ENCODE peak calls at places on chromosome 1, in nine cellular contexts. One of them, this sample, is unnamed.

GRCh38 chr1:1593834-1594601 is 5.9 kb downstream of the FNDC10 start:
- DNase-seq in esophagus squamous epithelium: no peak
- DNase-seq in neural progenitor cell: no peak
- DNase-seq in left ventricle myocardium inferior: no peak
- DNase-seq in thoracic aorta: no peak
- DNase-seq in tibial artery: no peak
- DNase-seq in foreskin keratinocyte: no peak
- DNase-seq in uterus: no peak
- DNase-seq in colonic mucosa: no peak
- DNase-seq in this sample: no peak

GRCh38 chr1:6172549-6172948 is 7.6 kb downstream of the CHD5 start:
- DNase-seq in esophagus squamous epithelium: no peak
- DNase-seq in neural progenitor cell: no peak
- DNase-seq in left ventricle myocardium inferior: no peak
- DNase-seq in thoracic aorta: no peak
- DNase-seq in tibial artery: no peak
- DNase-seq in foreskin keratinocyte: no peak
- DNase-seq in uterus: no peak
- DNase-seq in colonic mucosa: no peak
- DNase-seq in this sample: no peak

GRCh38 chr1:1273535-1274298 is at the start of gene UBE2J2:
- DNase-seq in esophagus squamous epithelium: peak; percentile 67
- DNase-seq in neural progenitor cell: peak; percentile 97
- DNase-seq in left ventricle myocardium inferior: peak; percentile 96
- DNase-seq in thoracic aorta: peak; percentile 81
- DNase-seq in tibial artery: peak; percentile 97
- DNase-seq in foreskin keratinocyte: peak; percentile 52
- DNase-seq in uterus: peak; percentile 95
- DNase-seq in colonic mucosa: peak; percentile 94
- DNase-seq in this sample: peak; percentile 95

GRCh38 chr1:91564888-91565700 is 64.4 kb downstream of the CDC7 start:
- DNase-seq in esophagus squamous epithelium: no peak
- DNase-seq in neural progenitor cell: peak; percentile 67
- DNase-seq in left ventricle myocardium inferior: no peak
- DNase-seq in thoracic aorta: no peak
- DNase-seq in tibial artery: no peak
- DNase-seq in foreskin keratinocyte: peak; percentile 96
- DNase-seq in uterus: no peak
- DNase-seq in colonic mucosa: no peak
- DNase-seq in this sample: no peak

GRCh38 chr1:199089393-199090122 is 450.7 kb downstream of the PTPRC start:
- DNase-seq in esophagus squamous epithelium: no peak
- DNase-seq in neural progenitor cell: no peak
- DNase-seq in left ventricle myocardium inferior: no peak
- DNase-seq in thoracic aorta: no peak
- DNase-seq in tibial artery: no peak
- DNase-seq in foreskin keratinocyte: peak; percentile 50
- DNase-seq in uterus: no peak
- DNase-seq in colonic mucosa: no peak
- DNase-seq in this sample: no peak

GRCh38 chr1:109978761-109979488 is 5.6 kb upstream of the AHCYL1 start:
- DNase-seq in esophagus squamous epithelium: no peak
- DNase-seq in neural progenitor cell: no peak
- DNase-seq in left ventricle myocardium inferior: no peak
- DNase-seq in thoracic aorta: no peak
- DNase-seq in tibial artery: no peak
- DNase-seq in foreskin keratinocyte: no peak
- DNase-seq in uterus: no peak
- DNase-seq in colonic mucosa: no peak
- DNase-seq in this sample: no peak

GRCh38 chr1:114758251-114758832 is 558 bp upstream of the CSDE1 start:
- DNase-seq in esophagus squamous epithelium: no peak
- DNase-seq in neural progenitor cell: no peak
- DNase-seq in left ventricle myocardium inferior: no peak
- DNase-seq in thoracic aorta: no peak
- DNase-seq in tibial artery: no peak
- DNase-seq in foreskin keratinocyte: peak; percentile 38
- DNase-seq in uterus: no peak
- DNase-seq in colonic mucosa: no peak
- DNase-seq in this sample: peak; percentile 25

GRCh38 chr1:227913446-227913968 is 34.2 kb downstream of the WNT9A start:
- DNase-seq in esophagus squamous epithelium: no peak
- DNase-seq in neural progenitor cell: peak; percentile 57
- DNase-seq in left ventricle myocardium inferior: no peak
- DNase-seq in thoracic aorta: no peak
- DNase-seq in tibial artery: no peak
- DNase-seq in foreskin keratinocyte: no peak
- DNase-seq in uterus: no peak
- DNase-seq in colonic mucosa: no peak
- DNase-seq in this sample: no peak

GRCh38 chr1:164841723-164842465 is 282.9 kb downstream of the PBX1 start:
- DNase-seq in esophagus squamous epithelium: no peak
- DNase-seq in neural progenitor cell: no peak
- DNase-seq in left ventricle myocardium inferior: no peak
- DNase-seq in thoracic aorta: no peak
- DNase-seq in tibial artery: no peak
- DNase-seq in foreskin keratinocyte: no peak
- DNase-seq in uterus: peak; percentile 55
- DNase-seq in colonic mucosa: no peak
- DNase-seq in this sample: no peak

GRCh38 chr1:226820935-226821718 is 49.3 kb upstream of the PSEN2 start:
- DNase-seq in esophagus squamous epithelium: no peak
- DNase-seq in neural progenitor cell: no peak
- DNase-seq in left ventricle myocardium inferior: peak; percentile 77
- DNase-seq in thoracic aorta: peak; percentile 49
- DNase-seq in tibial artery: peak; percentile 90
- DNase-seq in foreskin keratinocyte: peak; percentile 92
- DNase-seq in uterus: peak; percentile 98
- DNase-seq in colonic mucosa: peak; percentile 66
- DNase-seq in this sample: peak; percentile 79

GRCh38 chr1:51329443-51330325 is 678 bp downstream of the TTC39A start:
- DNase-seq in esophagus squamous epithelium: no peak
- DNase-seq in neural progenitor cell: no peak
- DNase-seq in left ventricle myocardium inferior: peak; percentile 68
- DNase-seq in thoracic aorta: no peak
- DNase-seq in tibial artery: no peak
- DNase-seq in foreskin keratinocyte: no peak
- DNase-seq in uterus: no peak
- DNase-seq in colonic mucosa: peak; percentile 83
- DNase-seq in this sample: no peak

GRCh38 chr1:96756789-96757188 is 35.2 kb downstream of the PTBP2 start:
- DNase-seq in esophagus squamous epithelium: no peak
- DNase-seq in neural progenitor cell: no peak
- DNase-seq in left ventricle myocardium inferior: no peak
- DNase-seq in thoracic aorta: no peak
- DNase-seq in tibial artery: no peak
- DNase-seq in foreskin keratinocyte: no peak
- DNase-seq in uterus: no peak
- DNase-seq in colonic mucosa: no peak
- DNase-seq in this sample: no peak

GRCh38 chr1:59079434-59080135 is 217.3 kb upstream of the FGGY start:
- DNase-seq in esophagus squamous epithelium: no peak
- DNase-seq in neural progenitor cell: no peak
- DNase-seq in left ventricle myocardium inferior: no peak
- DNase-seq in thoracic aorta: no peak
- DNase-seq in tibial artery: no peak
- DNase-seq in foreskin keratinocyte: no peak
- DNase-seq in uterus: no peak
- DNase-seq in colonic mucosa: no peak
- DNase-seq in this sample: no peak

GRCh38 chr1:210257698-210258395 is 25.3 kb downstream of the SERTAD4 start:
- DNase-seq in esophagus squamous epithelium: no peak
- DNase-seq in neural progenitor cell: no peak
- DNase-seq in left ventricle myocardium inferior: no peak
- DNase-seq in thoracic aorta: no peak
- DNase-seq in tibial artery: peak; percentile 84
- DNase-seq in foreskin keratinocyte: peak; percentile 74
- DNase-seq in uterus: no peak
- DNase-seq in colonic mucosa: no peak
- DNase-seq in this sample: no peak

GRCh38 chr1:209364716-209365115 is 218.8 kb upstream of the CAMK1G start:
- DNase-seq in esophagus squamous epithelium: no peak
- DNase-seq in neural progenitor cell: no peak
- DNase-seq in left ventricle myocardium inferior: no peak
- DNase-seq in thoracic aorta: no peak
- DNase-seq in tibial artery: no peak
- DNase-seq in foreskin keratinocyte: peak; percentile 98
- DNase-seq in uterus: no peak
- DNase-seq in colonic mucosa: no peak
- DNase-seq in this sample: peak; percentile 89

GRCh38 chr1:116881879-116882520 is 27.7 kb upstream of the PTGFRN start:
- DNase-seq in esophagus squamous epithelium: no peak
- DNase-seq in neural progenitor cell: peak; percentile 42
- DNase-seq in left ventricle myocardium inferior: peak; percentile 28
- DNase-seq in thoracic aorta: no peak
- DNase-seq in tibial artery: peak; percentile 70
- DNase-seq in foreskin keratinocyte: no peak
- DNase-seq in uterus: peak; percentile 90
- DNase-seq in colonic mucosa: peak; percentile 38
- DNase-seq in this sample: peak; percentile 67

GRCh38 chr1:44406761-44407429 is 1.8 kb downstream of the RNF220 start:
- DNase-seq in esophagus squamous epithelium: no peak
- DNase-seq in neural progenitor cell: peak; percentile 68
- DNase-seq in left ventricle myocardium inferior: no peak
- DNase-seq in thoracic aorta: no peak
- DNase-seq in tibial artery: peak; percentile 63
- DNase-seq in foreskin keratinocyte: no peak
- DNase-seq in uterus: no peak
- DNase-seq in colonic mucosa: no peak
- DNase-seq in this sample: no peak

GRCh38 chr1:119626841-119627240 is 21.2 kb downstream of the ZNF697 start:
- DNase-seq in esophagus squamous epithelium: no peak
- DNase-seq in neural progenitor cell: no peak
- DNase-seq in left ventricle myocardium inferior: no peak
- DNase-seq in thoracic aorta: no peak
- DNase-seq in tibial artery: peak; percentile 73
- DNase-seq in foreskin keratinocyte: no peak
- DNase-seq in uterus: peak; percentile 31
- DNase-seq in colonic mucosa: no peak
- DNase-seq in this sample: no peak

GRCh38 chr1:53559854-53560571 is 100.8 kb downstream of the DMRTB1 start:
- DNase-seq in esophagus squamous epithelium: no peak
- DNase-seq in neural progenitor cell: no peak
- DNase-seq in left ventricle myocardium inferior: no peak
- DNase-seq in thoracic aorta: no peak
- DNase-seq in tibial artery: peak; percentile 48
- DNase-seq in foreskin keratinocyte: no peak
- DNase-seq in uterus: no peak
- DNase-seq in colonic mucosa: no peak
- DNase-seq in this sample: no peak

GRCh38 chr1:231724041-231724440 is 97.5 kb downstream of the DISC1 start:
- DNase-seq in esophagus squamous epithelium: no peak
- DNase-seq in neural progenitor cell: no peak
- DNase-seq in left ventricle myocardium inferior: no peak
- DNase-seq in thoracic aorta: no peak
- DNase-seq in tibial artery: no peak
- DNase-seq in foreskin keratinocyte: no peak
- DNase-seq in uterus: no peak
- DNase-seq in colonic mucosa: no peak
- DNase-seq in this sample: no peak

DNA sequence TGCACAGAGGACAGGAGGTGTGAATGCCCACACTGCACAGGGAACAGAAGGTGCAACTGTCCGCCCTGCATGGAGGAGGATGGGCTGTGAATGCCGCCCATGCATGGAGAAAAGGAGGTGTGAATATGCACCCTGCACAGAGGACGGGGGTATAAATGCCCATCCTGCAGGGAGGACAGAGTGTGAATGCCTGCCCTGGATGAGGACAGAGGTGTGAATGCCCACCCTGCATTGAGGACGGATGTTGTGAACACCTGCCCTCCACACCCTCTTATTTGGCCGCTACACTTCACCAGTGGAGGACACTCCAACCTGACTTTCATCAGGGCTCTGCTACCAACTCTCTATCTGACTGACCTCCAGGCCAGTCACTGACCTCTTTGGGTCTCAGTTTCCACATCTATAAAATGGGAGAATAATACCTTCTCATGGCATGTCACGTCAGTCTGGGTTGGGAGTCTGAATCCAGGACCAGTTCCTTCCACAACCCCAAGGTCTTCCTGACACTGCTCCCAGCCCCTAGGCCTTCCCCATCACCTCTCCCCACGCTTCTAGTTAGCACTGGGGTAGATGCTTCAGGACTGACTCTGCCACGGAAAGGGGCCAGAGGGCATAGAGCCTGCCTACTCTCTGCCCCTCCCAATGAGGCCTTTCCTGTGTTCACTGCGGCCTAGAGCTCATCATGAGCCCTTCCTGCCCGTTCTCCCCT is 28.4 kb downstream of the ZBTB17 start:
- DNase-seq in esophagus squamous epithelium: no peak
- DNase-seq in neural progenitor cell: no peak
- DNase-seq in left ventricle myocardium inferior: no peak
- DNase-seq in thoracic aorta: no peak
- DNase-seq in tibial artery: no peak
- DNase-seq in foreskin keratinocyte: no peak
- DNase-seq in uterus: no peak
- DNase-seq in colonic mucosa: no peak
- DNase-seq in this sample: no peak
- H3K27ac ChIP-seq in esophagus squamous epithelium: peak overlapping the region; percentile 89
- H3K27ac ChIP-seq in neural progenitor cell: no peak overlapping the region
- H3K27ac ChIP-seq in left ventricle myocardium inferior: no peak overlapping the region
- H3K27ac ChIP-seq in thoracic aorta: peak overlapping the region; percentile 98
- H3K27ac ChIP-seq in tibial artery: peak overlapping the region; percentile 96
- H3K27ac ChIP-seq in foreskin keratinocyte: no peak overlapping the region
- H3K27ac ChIP-seq in uterus: peak overlapping the region; percentile 97
- H3K27ac ChIP-seq in colonic mucosa: no peak overlapping the region
- H3K27ac ChIP-seq in this sample: peak overlapping the region; percentile 100

GRCh38 chr1:68791800-68792199 is 294.9 kb upstream of the DEPDC1 start:
- DNase-seq in esophagus squamous epithelium: no peak
- DNase-seq in neural progenitor cell: peak; percentile 18
- DNase-seq in left ventricle myocardium inferior: no peak
- DNase-seq in thoracic aorta: no peak
- DNase-seq in tibial artery: no peak
- DNase-seq in foreskin keratinocyte: no peak
- DNase-seq in uterus: no peak
- DNase-seq in colonic mucosa: no peak
- DNase-seq in this sample: no peak
- TF ChIP-seq CTCF in esophagus squamous epithelium: no peak
- TF ChIP-seq CTCF in neural progenitor cell: peak; percentile 23
- TF ChIP-seq CTCF in left ventricle myocardium inferior: no peak
- TF ChIP-seq CTCF in thoracic aorta: no peak
- TF ChIP-seq CTCF in tibial artery: no peak
- TF ChIP-seq CTCF in foreskin keratinocyte: no peak
- TF ChIP-seq CTCF in uterus: no peak
- TF ChIP-seq CTCF in colonic mucosa: no peak
- TF ChIP-seq CTCF in this sample: no peak

GRCh38 chr1:23581219-23581618 is 21.9 kb upstream of the ID3 start:
- DNase-seq in esophagus squamous epithelium: no peak
- DNase-seq in neural progenitor cell: no peak
- DNase-seq in left ventricle myocardium inferior: peak; percentile 69
- DNase-seq in thoracic aorta: no peak
- DNase-seq in tibial artery: peak; percentile 85
- DNase-seq in foreskin keratinocyte: no peak
- DNase-seq in uterus: peak; percentile 54
- DNase-seq in colonic mucosa: no peak
- DNase-seq in this sample: no peak
- H3K27ac ChIP-seq in esophagus squamous epithelium: no peak overlapping the region
- H3K27ac ChIP-seq in neural progenitor cell: peak overlapping the region; percentile 62
- H3K27ac ChIP-seq in left ventricle myocardium inferior: peak overlapping the region; percentile 85
- H3K27ac ChIP-seq in thoracic aorta: peak overlapping the region; percentile 95
- H3K27ac ChIP-seq in tibial artery: peak overlapping the region; percentile 80
- H3K27ac ChIP-seq in foreskin keratinocyte: no peak overlapping the region
- H3K27ac ChIP-seq in uterus: peak overlapping the region; percentile 51
- H3K27ac ChIP-seq in colonic mucosa: no peak overlapping the region
- H3K27ac ChIP-seq in this sample: no peak overlapping the region

GRCh38 chr1:200837931-200838571 is 34.7 kb upstream of the GPR25 start:
- DNase-seq in esophagus squamous epithelium: no peak
- DNase-seq in neural progenitor cell: no peak
- DNase-seq in left ventricle myocardium inferior: no peak
- DNase-seq in thoracic aorta: no peak
- DNase-seq in tibial artery: no peak
- DNase-seq in foreskin keratinocyte: peak; percentile 10
- DNase-seq in uterus: no peak
- DNase-seq in colonic mucosa: no peak
- DNase-seq in this sample: peak; percentile 16
- TF ChIP-seq CTCF in esophagus squamous epithelium: peak; percentile 23
- TF ChIP-seq CTCF in neural progenitor cell: peak; percentile 50
- TF ChIP-seq CTCF in left ventricle myocardium inferior: peak; percentile 65
- TF ChIP-seq CTCF in thoracic aorta: peak; percentile 38
- TF ChIP-seq CTCF in tibial artery: peak; percentile 36
- TF ChIP-seq CTCF in foreskin keratinocyte: peak; percentile 63
- TF ChIP-seq CTCF in uterus: peak; percentile 54
- TF ChIP-seq CTCF in colonic mucosa: peak; percentile 39
- TF ChIP-seq CTCF in this sample: peak; percentile 63

This sample was measured in RWPE1.